ENCODE peak calls at places on chromosomes 11 and 22, in five cellular contexts. K is body of pancreas, S is stomach, J is tibial nerve, B is GM06990. O is an unnamed sample.
A peak's percentile ranks its signal among the peaks of the same experiment; 100 is the strongest.

GRCh38 chr22:27214691-27215090 is 557.3 kb downstream of the MIAT start:
- DNase-seq in K (no peak), S (no peak), J (no peak), B (no peak), O (no peak)

GRCh38 chr11:34585870-34586654 is 34.8 kb upstream of the EHF start:
- DNase-seq in K (no peak), S (no peak), J (no peak), B (peak; percentile 21), O (peak; percentile 41)

GRCh38 chr22:40204331-40205116 is 26.8 kb downstream of the TNRC6B start:
- DNase-seq in K (peak; percentile 28), S (no peak), J (no peak), B (no peak), O (no peak)

GRCh38 chr11:67300756-67301312 is 2.5 kb upstream of the SSH3 start:
- DNase-seq in K (peak; percentile 14), S (no peak), J (peak; percentile 11), B (no peak), O (no peak)

GRCh38 chr22:39090426-39091064 is 6.5 kb upstream of the APOBEC3H start:
- DNase-seq in K (peak; percentile 16), S (peak; percentile 53), J (no peak), B (no peak), O (peak; percentile 89)

GRCh38 chr11:94504689-94505293 is 7.5 kb upstream of the C11orf97 start:
- DNase-seq in K (no peak), S (no peak), J (no peak), B (no peak), O (peak; percentile 60)

GRCh38 chr22:23862103-23862502 is 4.4 kb downstream of the SLC2A11 start:
- DNase-seq in K (peak; percentile 38), S (no peak), J (no peak), B (no peak), O (peak; percentile 75)

GRCh38 chr22:25362215-25362882 is 142.9 kb downstream of the CRYBB2 start:
- DNase-seq in K (peak; percentile 63), S (peak; percentile 71), J (peak; percentile 39), B (peak; percentile 27), O (peak; percentile 60)

GRCh38 chr11:44398266-44399045 is 88.5 kb upstream of the ALX4 start:
- DNase-seq in K (no peak), S (no peak), J (no peak), B (no peak), O (no peak)

GRCh38 chr11:9089061-9089460 is 2.3 kb downstream of the SCUBE2 start:
- DNase-seq in K (no peak), S (no peak), J (no peak), B (no peak), O (no peak)

GRCh38 chr11:15850992-15851615 is 505.2 kb downstream of the SOX6 start:
- DNase-seq in K (no peak), S (no peak), J (no peak), B (no peak), O (no peak)

GRCh38 chr11:123034587-123034986 is 27.3 kb downstream of the HSPA8 start:
- DNase-seq in K (no peak), S (no peak), J (no peak), B (no peak), O (no peak)

GRCh38 chr11:46899501-46900025 is 18.8 kb downstream of the LRP4 start:
- DNase-seq in K (no peak), S (no peak), J (no peak), B (no peak), O (no peak)

GRCh38 chr11:106917973-106918372 is 100.3 kb downstream of the GUCY1A2 start:
- DNase-seq in K (no peak), S (no peak), J (no peak), B (no peak), O (peak; percentile 13)

GRCh38 chr22:45878051-45878764 is 98.8 kb downstream of the WNT7B start:
- DNase-seq in K (peak; percentile 11), S (no peak), J (peak; percentile 7), B (no peak), O (no peak)

GRCh38 chr22:46055176-46055850 is 78.4 kb upstream of the WNT7B start:
- DNase-seq in K (peak; percentile 73), S (peak; percentile 72), J (peak; percentile 46), B (no peak), O (no peak)

GRCh38 chr22:21443057-21443734 is 24.0 kb upstream of the TMEM191C start:
- DNase-seq in K (peak; percentile 11), S (peak; percentile 22), J (peak; percentile 7), B (no peak), O (no peak)

GRCh38 chr22:37324340-37325023 is 42.2 kb downstream of the CYTH4 start:
- DNase-seq in K (no peak), S (no peak), J (no peak), B (no peak), O (no peak)

GRCh38 chr11:7635137-7635536 is 38.2 kb downstream of the CYB5R2 start:
- DNase-seq in K (peak; percentile 45), S (peak; percentile 44), J (no peak), B (no peak), O (no peak)

GRCh38 chr22:26259510-26259909 is 90.2 kb downstream of the SEZ6L start:
- DNase-seq in K (no peak), S (no peak), J (no peak), B (no peak), O (peak; percentile 32)

GRCh38 chr11:12963789-12964536 is 45.2 kb upstream of the RASSF10 start:
- DNase-seq in K (peak; percentile 72), S (peak; percentile 79), J (peak; percentile 32), B (peak; percentile 9), O (peak; percentile 72)

DNA sequence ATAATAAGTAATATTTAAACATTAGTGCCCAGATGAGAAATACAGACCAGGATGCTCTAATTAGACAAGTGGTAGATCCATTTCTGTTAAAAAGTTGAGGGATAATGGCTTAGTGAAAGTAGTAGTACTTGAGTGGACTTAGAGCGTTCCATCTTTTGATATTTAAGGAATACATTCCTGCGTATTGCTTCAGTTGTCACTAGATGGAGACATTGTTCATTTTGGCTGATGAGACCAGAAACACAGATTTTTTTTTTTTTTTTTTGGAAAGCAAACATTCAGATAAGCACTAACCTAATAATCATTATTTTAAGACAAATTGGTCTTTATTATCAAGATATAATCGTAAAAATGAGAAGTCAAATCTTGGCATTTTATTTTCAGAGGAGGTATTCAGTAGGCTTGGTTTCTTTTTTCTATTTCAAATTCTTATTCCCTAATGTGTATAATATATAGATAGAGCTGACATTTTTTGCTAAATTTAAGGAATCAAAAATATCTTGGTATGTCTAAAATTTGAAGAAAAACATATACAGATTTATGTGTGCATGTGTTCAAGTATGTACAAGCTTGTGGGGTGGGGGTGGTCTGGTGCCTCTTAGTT is 92.9 kb downstream of the DYNC2H1 start:
- DNase-seq in K (no peak), S (no peak), J (no peak), B (no peak), O (peak; percentile 14)
- TF ChIP-seq CTCF in K (peak; percentile 63), S (peak; percentile 18), J (no peak), B (peak; percentile 44), O (peak; percentile 33)

GRCh38 chr11:6402061-6402470 is 11.8 kb downstream of the SMPD1 start:
- DNase-seq in K (no peak), S (no peak), J (no peak), B (no peak), O (peak; percentile 45)
- H3K4me3 ChIP-seq in K (no peak overlapping the region), S (no peak overlapping the region), J (no peak overlapping the region), B (no peak overlapping the region), O (peak overlapping the region; percentile 11)

DNA sequence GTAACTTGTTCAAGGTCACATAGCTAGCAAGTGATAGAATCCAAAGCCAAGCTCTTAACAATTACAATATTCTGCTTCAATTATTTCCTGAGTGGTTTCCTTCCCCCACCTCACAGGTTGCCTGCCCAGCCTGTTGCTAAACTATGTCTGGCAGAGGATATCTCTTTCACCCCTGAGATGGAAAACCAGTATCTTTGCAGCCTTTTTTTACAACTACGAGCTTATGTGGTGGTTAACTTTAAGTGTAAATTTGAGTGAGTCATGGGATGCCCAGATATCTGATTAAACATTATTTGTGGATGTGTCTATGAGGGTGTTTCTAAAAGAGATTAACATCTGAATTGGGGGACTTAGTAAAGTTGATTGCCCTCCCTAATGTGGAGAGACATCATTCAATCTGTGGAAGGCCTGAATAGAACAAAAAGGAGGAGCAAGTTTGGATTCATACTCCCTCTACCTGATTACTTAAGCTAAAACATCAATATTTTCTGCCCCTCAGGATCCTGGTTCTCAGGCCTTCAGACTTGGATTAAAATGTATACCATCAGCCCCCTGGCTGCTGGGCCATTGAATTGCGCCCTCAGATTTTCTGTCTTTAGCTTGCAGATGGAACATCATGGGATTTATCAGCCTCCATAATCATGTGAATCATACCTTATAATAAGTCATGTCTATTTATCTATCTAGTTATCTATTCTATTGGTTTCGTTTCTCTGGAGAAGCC is 911.9 kb downstream of the METTL15 start:
- DNase-seq in K (no peak), S (no peak), J (no peak), B (no peak), O (no peak)
- TF ChIP-seq CTCF in K (peak; percentile 27), S (no peak), J (no peak), B (no peak), O (no peak)

GRCh38 chr11:93478841-93479240 is 64.3 kb downstream of the SMCO4 start:
- DNase-seq in K (no peak), S (no peak), J (no peak), B (no peak), O (no peak)

GRCh38 chr11:93474122-93474521 is 69.1 kb downstream of the SMCO4 start:
- DNase-seq in K (no peak), S (no peak), J (no peak), B (no peak), O (no peak)

GRCh38 chr11:93477684-93478234 is 65.4 kb downstream of the SMCO4 start:
- DNase-seq in K (no peak), S (no peak), J (no peak), B (no peak), O (no peak)

GRCh38 chr11:93480756-93481155 is 62.4 kb downstream of the SMCO4 start:
- DNase-seq in K (no peak), S (no peak), J (no peak), B (no peak), O (no peak)

GRCh38 chr11:93476796-93477195 is 66.4 kb downstream of the SMCO4 start:
- DNase-seq in K (no peak), S (no peak), J (no peak), B (no peak), O (no peak)
- H3K4me3 ChIP-seq in K (no peak overlapping the region), S (no peak overlapping the region), J (no peak overlapping the region), B (no peak overlapping the region), O (no peak overlapping the region)

DNA sequence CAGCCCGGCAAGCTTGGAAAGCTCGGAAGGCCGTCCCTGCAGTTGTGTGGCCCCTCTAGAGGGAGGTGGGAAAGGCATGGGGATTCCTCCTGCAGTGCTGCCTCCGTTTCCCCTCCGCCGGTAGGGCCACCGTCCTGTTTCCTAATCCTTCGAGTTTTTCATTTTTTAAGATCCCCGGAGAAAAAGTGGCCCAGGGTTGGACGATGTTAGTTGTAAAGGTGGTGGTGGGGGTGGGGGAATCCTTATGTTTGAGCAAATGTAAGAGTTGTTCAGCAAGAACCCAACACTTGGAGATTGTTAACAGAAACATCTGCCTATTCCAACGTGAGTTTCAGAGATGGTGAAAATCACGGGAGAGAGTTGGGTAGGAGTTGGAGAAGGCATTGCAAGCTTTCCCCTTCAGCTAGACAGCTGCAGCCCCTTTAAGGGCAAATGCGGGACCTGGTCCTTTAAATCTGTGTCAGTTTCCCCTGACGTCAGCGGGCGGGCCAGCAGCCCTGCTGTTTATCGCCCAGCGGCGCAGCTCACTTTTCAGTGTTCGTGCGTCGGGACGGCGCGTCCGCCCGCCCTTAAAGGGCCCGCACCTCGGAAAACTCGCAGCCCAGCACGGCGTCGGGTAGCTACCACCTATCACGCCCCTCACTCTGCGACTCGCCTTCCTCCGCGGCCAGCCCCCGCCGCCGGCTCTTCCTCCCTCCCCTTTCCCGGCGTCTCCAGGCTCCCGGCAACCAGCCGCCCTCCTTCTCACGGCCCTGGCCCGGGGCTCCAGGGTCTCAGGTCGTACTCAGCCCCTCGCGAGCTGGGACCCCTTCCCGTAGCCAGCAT is at the start of gene SIDT2:
- DNase-seq in K (peak; percentile 94), S (peak; percentile 96), J (peak; percentile 90), B (peak; percentile 91), O (peak; percentile 93)
- TF ChIP-seq CTCF in K (no peak), S (no peak), J (peak; percentile 66), B (no peak), O (no peak)